ENCODE peak calls at places on chromosomes 2 and 18, in five cellular contexts. B is fibroblast of lung, Y is tibial artery, A is heart left ventricle, R is thoracic aorta. X is an unnamed sample.

GRCh38 chr2:71619230-71619741 is 165.9 kb downstream of the DYSF start:
- DNase-seq in B (no peak), Y (no peak), A (no peak), R (no peak), X (peak)

GRCh38 chr2:217822296-217823252 is 180.2 kb downstream of the TNS1 start:
- DNase-seq in B (no peak), Y (no peak), A (no peak), R (peak), X (no peak)

GRCh38 chr2:19648583-19648982 is 253.2 kb downstream of the TTC32 start:
- DNase-seq in B (peak), Y (peak), A (no peak), R (no peak), X (no peak)

GRCh38 chr2:27965841-27966240 is 75.3 kb downstream of the BABAM2 start:
- DNase-seq in B (no peak), Y (no peak), A (no peak), R (no peak), X (no peak)

GRCh38 chr2:209578394-209579006 is 154.7 kb downstream of the MAP2 start:
- DNase-seq in B (no peak), Y (no peak), A (no peak), R (no peak), X (no peak)

GRCh38 chr2:122528958-122529670 is 773.7 kb downstream of the TSN start:
- DNase-seq in B (no peak), Y (no peak), A (no peak), R (no peak), X (no peak)

GRCh38 chr18:54690198-54690597 is 99.2 kb downstream of the DYNAP start:
- DNase-seq in B (peak), Y (no peak), A (no peak), R (no peak), X (no peak)

GRCh38 chr18:56641714-56642331 is 3.4 kb upstream of the TXNL1 start:
- DNase-seq in B (peak), Y (no peak), A (no peak), R (no peak), X (no peak)

GRCh38 chr2:40129725-40130124 is 322.2 kb downstream of the SLC8A1 start:
- DNase-seq in B (no peak), Y (no peak), A (peak), R (no peak), X (no peak)

GRCh38 chr2:3712841-3713503 is 9.6 kb downstream of the DCDC2C start:
- DNase-seq in B (peak), Y (no peak), A (no peak), R (no peak), X (no peak)

GRCh38 chr2:109218087-109218791 is 89.2 kb downstream of the SH3RF3 start:
- DNase-seq in B (peak), Y (no peak), A (no peak), R (no peak), X (no peak)

GRCh38 chr18:70250781-70251180 is 38.1 kb upstream of the SOCS6 start:
- DNase-seq in B (no peak), Y (no peak), A (no peak), R (no peak), X (no peak)

GRCh38 chr2:122132292-122132691 is 376.8 kb downstream of the TSN start:
- DNase-seq in B (no peak), Y (no peak), A (no peak), R (no peak), X (no peak)

GRCh38 chr2:207990784-207991183 is 34.5 kb downstream of the PLEKHM3 start:
- DNase-seq in B (no peak), Y (no peak), A (no peak), R (no peak), X (no peak)

GRCh38 chr18:36947820-36948348 is 119.0 kb downstream of the KIAA1328 start:
- DNase-seq in B (no peak), Y (no peak), A (no peak), R (no peak), X (no peak)

GRCh38 chr2:26556309-26557243 is 78.7 kb upstream of the OTOF start:
- DNase-seq in B (no peak), Y (no peak), A (no peak), R (no peak), X (no peak)

DNA sequence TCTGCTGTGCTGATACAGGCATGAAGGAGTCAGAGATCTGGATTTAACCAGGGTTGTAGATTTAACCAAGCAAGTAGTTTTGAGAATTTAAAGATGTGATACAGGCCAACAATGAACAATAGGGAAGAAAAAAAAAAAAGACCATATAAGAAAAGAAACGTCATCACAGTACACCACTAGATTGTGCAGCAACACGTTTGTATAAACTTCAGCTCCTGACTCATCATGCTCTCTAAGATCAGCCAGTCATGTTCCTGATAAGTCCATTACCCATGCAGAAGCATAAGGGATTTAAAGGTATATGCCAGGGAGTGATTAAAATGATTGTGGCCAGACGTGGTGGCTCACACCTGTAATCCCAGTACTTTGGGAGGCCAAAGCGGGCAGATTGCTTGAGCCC is 22.3 kb upstream of the ERICH2 start:
- DNase-seq in B (peak), Y (no peak), A (no peak), R (no peak), X (no peak)
- H3K4me3 ChIP-seq in B (no peak), Y (no peak), A (no peak), R (no peak), X (no peak)

GRCh38 chr18:9474983-9475642 is at the start of gene RALBP1:
- DNase-seq in B (peak), Y (peak), A (peak), R (peak), X (peak)
- TF ChIP-seq CTCF in B (no peak), Y (no peak), A (peak), R (no peak), X (no peak)

GRCh38 chr2:54402350-54402749 is 53.8 kb upstream of the SPTBN1 start:
- DNase-seq in B (peak), Y (peak), A (peak), R (peak), X (peak)
- H3K27ac ChIP-seq in B (peak), Y (peak), A (peak), R (peak), X (peak)

GRCh38 chr2:47069628-47070154 is 85.4 kb downstream of the STPG4 start:
- DNase-seq in B (peak), Y (peak), A (peak), R (no peak), X (peak)
- H3K4me3 ChIP-seq in B (no peak), Y (no peak), A (no peak), R (peak), X (no peak)

X was measured in colonic mucosa.